ENCODE peak calls at places on chromosomes 6 and 20, in ten cellular contexts. C, V, J, S, W, M, R, T, O and Q are unnamed samples.

GRCh38 chr20:30505566-30505965 is 751.9 kb upstream of the DEFB115 start:
- DNase-seq in C (no peak), V (no peak), J (no peak), S (no peak), W (no peak), M (no peak), R (no peak), T (no peak), O (no peak), Q (no peak)

GRCh38 chr20:45934046-45934586 is 367 bp upstream of the PCIF1 start:
- DNase-seq in C (peak; percentile 57), V (peak; percentile 71), J (peak; percentile 79), S (peak; percentile 81), W (peak; percentile 52), M (peak; percentile 76), R (peak; percentile 54), T (no peak), O (peak; percentile 70), Q (peak; percentile 82)

GRCh38 chr6:91087864-91088263 is 501.0 kb upstream of the MAP3K7 start:
- DNase-seq in C (no peak), V (no peak), J (peak; percentile 41), S (no peak), W (no peak), M (no peak), R (no peak), T (no peak), O (no peak), Q (no peak)

GRCh38 chr6:160439751-160440150 is 91.6 kb downstream of the SLC22A3 start:
- DNase-seq in C (no peak), V (no peak), J (no peak), S (no peak), W (no peak), M (no peak), R (no peak), T (no peak), O (no peak), Q (no peak)

GRCh38 chr6:124958759-124959354 is 3.4 kb upstream of the RNF217 start:
- DNase-seq in C (no peak), V (no peak), J (no peak), S (no peak), W (peak; percentile 86), M (no peak), R (no peak), T (no peak), O (peak; percentile 41), Q (no peak)

GRCh38 chr6:46144270-46144669 is 14.5 kb downstream of the ENPP4 start:
- DNase-seq in C (no peak), V (no peak), J (no peak), S (no peak), W (no peak), M (no peak), R (no peak), T (no peak), O (no peak), Q (no peak)

GRCh38 chr20:54624701-54625472 is 149.5 kb downstream of the DOK5 start:
- DNase-seq in C (no peak), V (no peak), J (no peak), S (no peak), W (peak; percentile 42), M (no peak), R (no peak), T (no peak), O (peak; percentile 79), Q (no peak)

GRCh38 chr20:36866681-36867485 is 9.1 kb upstream of the TLDC2 start:
- DNase-seq in C (no peak), V (peak; percentile 79), J (no peak), S (no peak), W (peak; percentile 82), M (peak; percentile 27), R (no peak), T (no peak), O (no peak), Q (no peak)

GRCh38 chr20:10079964-10080363 is 45.2 kb downstream of the ANKEF1 start:
- DNase-seq in C (no peak), V (no peak), J (no peak), S (no peak), W (peak; percentile 87), M (no peak), R (no peak), T (no peak), O (peak; percentile 95), Q (no peak)

GRCh38 chr6:1657116-1657776 is 47.5 kb downstream of the FOXC1 start:
- DNase-seq in C (no peak), V (no peak), J (no peak), S (no peak), W (no peak), M (no peak), R (no peak), T (no peak), O (no peak), Q (peak; percentile 28)

GRCh38 chr6:75504902-75505233 is 11.3 kb upstream of the FILIP1 start:
- DNase-seq in C (peak; percentile 49), V (peak; percentile 21), J (no peak), S (no peak), W (no peak), M (no peak), R (no peak), T (no peak), O (peak; percentile 55), Q (no peak)

GRCh38 chr20:47459344-47460073 is 42.2 kb upstream of the NCOA3 start:
- DNase-seq in C (no peak), V (no peak), J (no peak), S (no peak), W (no peak), M (no peak), R (no peak), T (no peak), O (no peak), Q (no peak)

GRCh38 chr20:19964289-19965263 is 52.6 kb upstream of the NAA20 start:
- DNase-seq in C (peak; percentile 89), V (peak; percentile 70), J (no peak), S (no peak), W (peak; percentile 86), M (peak; percentile 57), R (peak; percentile 78), T (no peak), O (peak; percentile 88), Q (peak; percentile 21)

DNA sequence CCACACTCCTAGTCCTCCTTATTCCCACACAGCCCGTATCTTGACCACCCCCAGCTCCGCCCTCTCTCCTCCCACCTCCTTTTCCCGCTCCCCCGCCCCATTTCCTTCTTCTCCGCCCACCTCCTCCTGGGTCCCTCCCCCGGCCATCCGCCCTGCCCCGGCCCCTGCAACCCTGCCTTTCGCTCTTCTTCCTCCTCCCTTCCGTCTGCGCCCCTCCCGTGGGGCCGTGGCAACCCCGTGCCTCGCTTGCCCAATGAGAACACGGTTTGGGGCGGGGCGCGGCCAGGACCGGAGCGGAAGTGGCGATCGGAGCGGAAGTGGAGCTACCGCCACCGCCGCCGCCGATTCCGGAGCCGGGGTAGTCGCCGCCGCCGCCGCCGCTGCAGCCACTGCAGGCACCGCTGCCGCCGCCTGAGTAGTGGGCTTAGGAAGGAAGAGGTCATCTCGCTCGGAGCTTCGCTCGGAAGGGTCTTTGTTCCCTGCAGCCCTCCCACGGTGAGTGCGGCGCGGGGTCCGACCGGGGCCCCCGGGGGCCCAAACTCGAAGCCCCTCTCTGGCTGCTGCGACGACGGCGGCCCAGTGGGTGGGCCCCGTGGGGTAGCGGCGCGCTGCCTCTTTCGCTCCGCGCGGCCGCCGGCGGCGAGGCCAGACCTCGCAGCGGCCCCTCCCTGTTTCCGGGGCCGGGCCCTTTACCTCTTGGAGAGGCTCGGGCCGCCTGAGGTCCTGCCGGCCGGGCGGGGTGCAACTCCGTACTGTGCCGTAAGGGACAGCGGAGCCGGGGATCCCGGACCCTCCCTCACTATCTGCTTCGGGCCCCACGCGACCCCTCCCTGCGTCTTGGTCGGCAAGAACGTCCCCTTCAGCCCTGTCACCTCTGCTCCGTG is at the start of gene YWHAB:
- DNase-seq in C (peak; percentile 99), V (peak; percentile 99), J (peak; percentile 99), S (peak; percentile 99), W (peak; percentile 97), M (peak; percentile 99), R (peak; percentile 93), T (peak; percentile 85), O (peak; percentile 99), Q (peak; percentile 100)
- H3K4me1 ChIP-seq in C (peaks cover 51% of the 10 kb centered on the region), V (peaks cover 36% of the 10 kb centered on the region), J (no peaks in the 10 kb centered on the region), S (peaks cover 47% of the 10 kb centered on the region), W (no peaks in the 10 kb centered on the region), M (peaks cover 52% of the 10 kb centered on the region), R (peaks cover 30% of the 10 kb centered on the region), T (peaks cover 28% of the 10 kb centered on the region), O (peaks cover 9% of the 10 kb centered on the region), Q (peaks cover 5% of the 10 kb centered on the region)

DNA sequence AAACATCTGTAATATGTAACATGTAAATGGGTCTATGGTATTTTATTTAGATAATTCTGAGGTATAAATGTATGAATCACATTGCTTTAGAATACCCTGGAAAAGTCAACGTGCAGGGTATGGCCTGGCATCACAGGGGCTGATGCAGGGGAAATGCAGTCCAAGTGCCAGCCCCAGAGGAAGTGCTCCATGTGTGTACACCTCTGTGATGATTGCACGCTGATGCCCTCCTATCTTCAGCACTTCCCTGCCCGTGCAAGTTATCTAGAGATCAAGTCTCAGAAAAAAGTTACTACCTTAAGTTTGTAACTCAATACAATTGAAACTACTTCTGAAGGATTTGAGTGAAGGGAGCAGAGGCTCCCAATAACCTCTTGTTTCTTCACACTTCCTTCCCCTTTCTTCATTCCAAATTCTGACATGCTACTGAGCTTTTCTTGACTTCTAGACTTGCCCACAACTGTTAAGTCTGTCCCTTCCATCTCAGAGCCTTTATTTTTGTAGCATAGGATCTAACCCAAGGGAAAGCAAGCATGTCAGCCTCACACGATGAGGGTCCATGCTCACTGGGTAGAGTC is 2.2 kb downstream of the SMLR1 start:
- DNase-seq in C (no peak), V (no peak), J (no peak), S (no peak), W (no peak), M (no peak), R (no peak), T (no peak), O (no peak), Q (no peak)
- H3K4me1 ChIP-seq in C (no peaks in the 10 kb centered on the region), V (no peaks in the 10 kb centered on the region), J (peaks cover 6% of the 10 kb centered on the region), S (no peaks in the 10 kb centered on the region), W (no peaks in the 10 kb centered on the region), M (no peaks in the 10 kb centered on the region), R (no peaks in the 10 kb centered on the region), T (no peaks in the 10 kb centered on the region), O (no peaks in the 10 kb centered on the region), Q (no peaks in the 10 kb centered on the region)

DNA sequence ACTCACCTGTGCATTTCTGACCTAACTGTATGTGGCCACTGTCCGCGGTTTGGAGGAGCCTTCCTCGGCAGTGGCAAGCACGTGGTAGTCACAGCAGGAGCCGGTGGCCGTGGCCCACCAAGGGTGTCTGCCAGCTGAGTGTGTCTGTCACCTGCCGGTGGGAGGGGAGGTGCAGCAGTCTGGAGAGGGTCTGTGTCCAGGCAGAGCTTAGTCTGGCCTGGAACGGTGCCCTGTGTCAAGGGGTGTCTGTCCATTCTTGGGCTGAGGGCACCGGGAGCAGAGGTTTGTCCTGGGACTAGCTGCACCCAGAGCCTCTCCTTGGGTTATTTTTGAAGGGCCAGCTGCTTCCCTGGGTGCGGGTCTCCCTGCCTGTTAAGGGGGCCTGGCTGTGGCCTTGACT is 5.0 kb downstream of the RBM38 start:
- DNase-seq in C (no peak), V (no peak), J (no peak), S (no peak), W (no peak), M (peak; percentile 33), R (no peak), T (no peak), O (no peak), Q (no peak)
- H3K4me1 ChIP-seq in C (peaks cover 74% of the 10 kb centered on the region), V (peaks cover 25% of the 10 kb centered on the region), J (no peaks in the 10 kb centered on the region), S (peaks cover 83% of the 10 kb centered on the region), W (peaks cover 3% of the 10 kb centered on the region), M (peaks cover 90% of the 10 kb centered on the region), R (peaks cover 9% of the 10 kb centered on the region), T (peaks cover 5% of the 10 kb centered on the region), O (peaks cover 69% of the 10 kb centered on the region), Q (peaks cover 13% of the 10 kb centered on the region)

DNA sequence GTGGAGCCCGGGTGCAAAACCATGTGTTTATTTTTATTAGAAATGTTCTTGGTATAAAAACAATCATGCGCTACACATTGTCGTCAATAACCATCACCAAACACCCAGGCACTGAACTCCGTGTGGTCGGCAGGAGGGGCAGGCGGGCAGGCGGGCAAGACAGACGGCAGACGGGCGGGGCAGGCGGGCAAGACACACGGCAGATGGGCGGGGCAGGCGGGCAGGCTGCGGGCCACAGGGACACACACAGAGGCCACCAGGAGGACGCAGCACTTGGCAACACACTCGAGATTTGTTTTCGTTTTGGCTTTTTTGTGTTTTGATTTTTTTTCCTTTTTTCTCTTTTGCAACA is 124.1 kb downstream of the GRM4 start:
- DNase-seq in C (no peak), V (no peak), J (no peak), S (no peak), W (no peak), M (no peak), R (no peak), T (no peak), O (no peak), Q (no peak)
- H3K4me1 ChIP-seq in C (no peaks in the 10 kb centered on the region), V (no peaks in the 10 kb centered on the region), J (no peaks in the 10 kb centered on the region), S (no peaks in the 10 kb centered on the region), W (no peaks in the 10 kb centered on the region), M (no peaks in the 10 kb centered on the region), R (no peaks in the 10 kb centered on the region), T (peaks cover 6% of the 10 kb centered on the region), O (no peaks in the 10 kb centered on the region), Q (peaks cover 8% of the 10 kb centered on the region)